ENCODE peak calls at places on chromosomes 4 and X, in nine cellular contexts. Y, X, R, O, B, L, F, E and U are unnamed samples.

GRCh38 chr4:70969076-70969475 is 24.4 kb upstream of the DCK start:
- DNase-seq in Y (no peak), X (no peak), R (no peak), O (no peak), B (no peak), L (no peak), F (no peak), E (no peak), U (no peak)

GRCh38 chrX:149493567-149494562 is 11.2 kb downstream of the IDS start:
- DNase-seq in Y (no peak), X (no peak), R (no peak), O (peak; percentile 18), B (no peak), L (no peak), F (peak; percentile 27), E (no peak), U (no peak)

GRCh38 chr4:34200535-34200934 is 2043.8 kb downstream of the ARAP2 start:
- DNase-seq in Y (no peak), X (no peak), R (no peak), O (no peak), B (no peak), L (no peak), F (no peak), E (no peak), U (no peak)

GRCh38 chr4:72468904-72469502 is 100.0 kb downstream of the ADAMTS3 start:
- DNase-seq in Y (no peak), X (no peak), R (no peak), O (peak; percentile 43), B (no peak), L (no peak), F (no peak), E (no peak), U (no peak)

GRCh38 chr4:7753271-7753670 is 186.4 kb downstream of the AFAP1 start:
- DNase-seq in Y (no peak), X (no peak), R (no peak), O (no peak), B (no peak), L (no peak), F (no peak), E (peak; percentile 38), U (no peak)

GRCh38 chrX:3440981-3441380 is 94.5 kb upstream of the MXRA5 start:
- DNase-seq in Y (no peak), X (no peak), R (no peak), O (no peak), B (no peak), L (no peak), F (no peak), E (no peak), U (no peak)

GRCh38 chr4:185101354-185101890 is 41.6 kb upstream of the SLC25A4 start:
- DNase-seq in Y (no peak), X (no peak), R (no peak), O (no peak), B (no peak), L (no peak), F (no peak), E (no peak), U (no peak)

GRCh38 chr4:8181844-8182243 is 17.2 kb upstream of the SH3TC1 start:
- DNase-seq in Y (no peak), X (no peak), R (no peak), O (peak; percentile 75), B (no peak), L (no peak), F (peak; percentile 64), E (no peak), U (no peak)

GRCh38 chrX:100316987-100317386 is 93.1 kb downstream of the PCDH19 start:
- DNase-seq in Y (no peak), X (peak; percentile 54), R (no peak), O (no peak), B (no peak), L (no peak), F (no peak), E (no peak), U (no peak)

GRCh38 chr4:94228488-94229216 is 21.0 kb downstream of the SMARCAD1 start:
- DNase-seq in Y (no peak), X (no peak), R (no peak), O (no peak), B (no peak), L (no peak), F (no peak), E (no peak), U (no peak)

GRCh38 chr4:156593464-156593863 is 378.1 kb downstream of the PDGFC start:
- DNase-seq in Y (no peak), X (no peak), R (no peak), O (no peak), B (no peak), L (no peak), F (no peak), E (no peak), U (no peak)

DNA sequence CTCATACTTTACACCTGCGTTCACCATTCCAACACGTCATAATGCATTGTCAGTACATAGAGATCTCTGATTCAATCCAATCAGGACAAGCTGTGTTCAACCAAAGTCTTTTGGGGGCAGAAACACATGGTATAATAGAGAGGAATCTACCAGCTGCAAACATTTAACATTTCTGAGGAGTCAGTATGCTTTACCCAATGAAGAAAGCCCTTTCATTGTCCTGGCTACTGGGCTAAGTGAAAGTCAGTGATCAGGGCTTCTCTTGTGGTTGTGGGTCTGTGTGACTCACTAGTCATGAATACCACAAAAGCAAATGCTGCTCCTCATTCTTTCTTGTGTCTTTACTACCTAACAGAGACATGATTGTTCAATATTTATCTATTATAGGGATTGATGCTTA is 352.8 kb upstream of the BOD1L1 start:
- DNase-seq in Y (no peak), X (no peak), R (peak; percentile 83), O (no peak), B (peak; percentile 95), L (no peak), F (no peak), E (no peak), U (no peak)
- TF ChIP-seq CTCF in Y (no peak), X (no peak), R (no peak), O (no peak), B (no peak), L (no peak), F (no peak), E (no peak), U (no peak)

GRCh38 chr4:78057135-78057599 is at the start of gene FRAS1:
- DNase-seq in Y (peak; percentile 48), X (no peak), R (no peak), O (peak; percentile 82), B (peak; percentile 14), L (no peak), F (peak; percentile 28), E (peak; percentile 14), U (no peak)

GRCh38 chr4:78057600-78058560 is 757 bp downstream of the FRAS1 start:
- DNase-seq in Y (peak; percentile 60), X (peak; percentile 47), R (no peak), O (peak; percentile 66), B (peak; percentile 14), L (peak; percentile 33), F (peak; percentile 40), E (peak; percentile 33), U (no peak)

GRCh38 chr4:78059524-78059889 is 2.4 kb downstream of the FRAS1 start:
- DNase-seq in Y (peak; percentile 34), X (peak; percentile 57), R (peak; percentile 37), O (peak; percentile 90), B (peak; percentile 60), L (no peak), F (no peak), E (peak; percentile 37), U (no peak)

GRCh38 chr4:78059938-78060337 is 2.8 kb downstream of the FRAS1 start:
- DNase-seq in Y (no peak), X (no peak), R (no peak), O (no peak), B (no peak), L (no peak), F (no peak), E (no peak), U (no peak)

GRCh38 chr4:78058591-78059523 is 1.7 kb downstream of the FRAS1 start:
- DNase-seq in Y (peak; percentile 35), X (peak; percentile 44), R (no peak), O (peak; percentile 77), B (peak; percentile 9), L (peak; percentile 19), F (peak; percentile 26), E (peak; percentile 45), U (no peak)
- H3K4me3 ChIP-seq in Y (peak overlapping the region; percentile 74), X (peak overlapping the region; percentile 18), R (peak overlapping the region; percentile 68), O (peak overlapping the region; percentile 85), B (peak overlapping the region; percentile 68), L (peak overlapping the region; percentile 42), F (peak overlapping the region; percentile 54), E (peak overlapping the region; percentile 82), U (peak overlapping the region; percentile 62)

GRCh38 chr4:108586778-108587177 is 33.6 kb upstream of the RPL34 start:
- DNase-seq in Y (no peak), X (no peak), R (no peak), O (no peak), B (no peak), L (no peak), F (no peak), E (no peak), U (no peak)

GRCh38 chr4:108590776-108591175 is 29.6 kb upstream of the RPL34 start:
- DNase-seq in Y (no peak), X (no peak), R (no peak), O (no peak), B (no peak), L (no peak), F (no peak), E (no peak), U (no peak)

GRCh38 chr4:108596389-108596788 is 24.0 kb upstream of the RPL34 start:
- DNase-seq in Y (no peak), X (no peak), R (no peak), O (no peak), B (peak; percentile 20), L (no peak), F (no peak), E (no peak), U (no peak)

GRCh38 chr4:108592674-108592986 is 27.7 kb upstream of the RPL34 start:
- DNase-seq in Y (no peak), X (no peak), R (no peak), O (no peak), B (no peak), L (no peak), F (no peak), E (no peak), U (no peak)
- H3K27me3 ChIP-seq in Y (no peaks in the 10 kb centered on the region), X (no peaks in the 10 kb centered on the region), R (no peaks in the 10 kb centered on the region), O (no peaks in the 10 kb centered on the region), B (no peaks in the 10 kb centered on the region), L (no peaks in the 10 kb centered on the region), F (no peaks in the 10 kb centered on the region), E (no peaks in the 10 kb centered on the region), U (no peaks in the 10 kb centered on the region)

DNA sequence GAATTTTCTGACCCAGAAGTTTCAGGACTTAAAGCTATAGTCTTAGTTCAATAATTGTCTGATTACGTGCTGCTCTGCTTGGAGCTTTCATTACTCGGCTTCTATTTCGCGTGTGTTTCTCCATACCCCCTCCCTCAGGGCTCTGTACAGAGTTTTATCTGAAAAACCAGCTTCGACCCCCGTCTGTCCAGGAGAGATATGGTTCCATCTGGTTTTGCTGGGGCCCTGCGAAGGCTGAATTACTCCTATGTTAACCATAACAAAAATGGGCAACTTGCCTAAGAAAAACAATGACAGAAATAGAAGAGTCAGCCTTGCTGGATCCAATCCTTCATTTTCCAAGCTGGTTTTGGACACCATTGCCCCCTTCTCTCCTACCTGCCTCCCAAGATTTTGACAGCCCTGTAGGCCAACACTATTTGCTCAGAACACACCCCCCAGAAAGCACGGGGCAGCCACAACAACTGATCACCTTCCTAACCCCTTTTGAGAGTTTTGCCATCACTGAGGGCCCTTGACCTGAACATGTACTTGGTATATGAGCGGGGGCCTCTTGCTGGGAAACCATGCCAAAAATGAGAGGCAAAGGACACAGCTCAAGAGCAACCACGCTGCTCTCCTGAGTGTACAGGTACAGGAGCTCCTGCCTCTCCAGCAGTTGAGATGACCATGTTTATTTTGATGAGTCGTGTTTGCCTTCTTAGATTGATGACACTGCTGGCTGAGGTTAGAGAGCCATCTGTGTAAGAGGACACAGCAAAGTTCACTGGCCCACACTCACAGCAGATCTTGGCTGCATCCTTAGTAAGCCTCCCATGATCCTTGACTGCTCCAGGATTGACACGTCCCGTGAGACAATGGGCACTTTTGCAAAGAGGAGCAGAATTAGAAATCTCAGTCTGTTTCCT is 36.2 kb upstream of the ATP6AP2 start:
- DNase-seq in Y (no peak), X (no peak), R (no peak), O (no peak), B (no peak), L (no peak), F (no peak), E (no peak), U (no peak)
- TF ChIP-seq CTCF in Y (no peak), X (no peak), R (no peak), O (no peak), B (no peak), L (no peak), F (no peak), E (no peak), U (no peak)